ENCODE peak calls at places on chromosome 4, in six cellular contexts. One of them, this sample, is unnamed.

GRCh38 chr4:94076498-94076897 is 131.2 kb upstream of the SMARCAD1 start:
- DNase-seq in mammary epithelial cell: no peak
- DNase-seq in ovary: no peak
- DNase-seq in lower lobe of right lung: no peak
- DNase-seq in IMR-90: no peak
- DNase-seq in lung: no peak
- DNase-seq in this sample: no peak

GRCh38 chr4:54224960-54225670 is 4.0 kb upstream of the PDGFRA start:
- DNase-seq in mammary epithelial cell: no peak
- DNase-seq in lung: no peak
- DNase-seq in ovary: no peak
- DNase-seq in IMR-90: no peak
- DNase-seq in lower lobe of right lung: no peak
- DNase-seq in this sample: no peak

GRCh38 chr4:124295413-124295812 is 417.1 kb downstream of the ANKRD50 start:
- DNase-seq in IMR-90: no peak
- DNase-seq in lower lobe of right lung: no peak
- DNase-seq in ovary: no peak
- DNase-seq in mammary epithelial cell: no peak
- DNase-seq in lung: no peak
- DNase-seq in this sample: no peak

GRCh38 chr4:69497081-69497480 is 1.4 kb upstream of the UGT2B4 start:
- DNase-seq in lower lobe of right lung: no peak
- DNase-seq in ovary: no peak
- DNase-seq in lung: no peak
- DNase-seq in mammary epithelial cell: peak; percentile 24
- DNase-seq in IMR-90: no peak
- DNase-seq in this sample: peak; percentile 85

GRCh38 chr4:128177376-128177959 is 110.1 kb downstream of the PGRMC2 start:
- DNase-seq in lower lobe of right lung: no peak
- DNase-seq in ovary: no peak
- DNase-seq in IMR-90: no peak
- DNase-seq in lung: no peak
- DNase-seq in mammary epithelial cell: peak; percentile 40
- DNase-seq in this sample: no peak

GRCh38 chr4:111618908-111619307 is 526.3 kb upstream of the FAM241A start:
- DNase-seq in IMR-90: peak; percentile 70
- DNase-seq in ovary: no peak
- DNase-seq in lung: no peak
- DNase-seq in lower lobe of right lung: no peak
- DNase-seq in mammary epithelial cell: no peak
- DNase-seq in this sample: no peak

GRCh38 chr4:113682730-113683129 is 78.8 kb downstream of the CAMK2D start:
- DNase-seq in mammary epithelial cell: peak; percentile 32
- DNase-seq in IMR-90: peak; percentile 90
- DNase-seq in ovary: no peak
- DNase-seq in lower lobe of right lung: no peak
- DNase-seq in lung: no peak
- DNase-seq in this sample: no peak

GRCh38 chr4:102578270-102578669 is 77.1 kb downstream of the NFKB1 start:
- DNase-seq in lung: no peak
- DNase-seq in lower lobe of right lung: no peak
- DNase-seq in ovary: no peak
- DNase-seq in IMR-90: no peak
- DNase-seq in mammary epithelial cell: no peak
- DNase-seq in this sample: no peak

GRCh38 chr4:173318648-173319211 is 15.4 kb downstream of the HMGB2 start:
- DNase-seq in lower lobe of right lung: no peak
- DNase-seq in lung: no peak
- DNase-seq in IMR-90: peak; percentile 74
- DNase-seq in mammary epithelial cell: peak; percentile 56
- DNase-seq in ovary: no peak
- DNase-seq in this sample: no peak

GRCh38 chr4:108743021-108743420 is 19.8 kb downstream of the ETNPPL start:
- DNase-seq in IMR-90: no peak
- DNase-seq in lower lobe of right lung: no peak
- DNase-seq in lung: no peak
- DNase-seq in mammary epithelial cell: no peak
- DNase-seq in ovary: no peak
- DNase-seq in this sample: no peak

GRCh38 chr4:133775881-133776280 is 425.7 kb downstream of the PABPC4L start:
- DNase-seq in IMR-90: peak; percentile 81
- DNase-seq in mammary epithelial cell: peak; percentile 19
- DNase-seq in ovary: no peak
- DNase-seq in lung: no peak
- DNase-seq in lower lobe of right lung: no peak
- DNase-seq in this sample: no peak

GRCh38 chr4:112517067-112517588 is 1.1 kb upstream of the NEUROG2 start:
- DNase-seq in lung: no peak
- DNase-seq in IMR-90: no peak
- DNase-seq in mammary epithelial cell: no peak
- DNase-seq in ovary: no peak
- DNase-seq in lower lobe of right lung: no peak
- DNase-seq in this sample: no peak

GRCh38 chr4:177367336-177367735 is 57.7 kb downstream of the NEIL3 start:
- DNase-seq in IMR-90: peak; percentile 52
- DNase-seq in lung: no peak
- DNase-seq in mammary epithelial cell: peak; percentile 12
- DNase-seq in ovary: no peak
- DNase-seq in lower lobe of right lung: no peak
- DNase-seq in this sample: no peak

GRCh38 chr4:69322055-69322454 is 41.8 kb downstream of the UGT2B28 start:
- DNase-seq in lung: no peak
- DNase-seq in IMR-90: peak; percentile 0
- DNase-seq in ovary: no peak
- DNase-seq in lower lobe of right lung: no peak
- DNase-seq in mammary epithelial cell: peak; percentile 53
- DNase-seq in this sample: no peak

GRCh38 chr4:74716436-74716765 is 77.9 kb downstream of the BTC start:
- DNase-seq in lower lobe of right lung: no peak
- DNase-seq in lung: no peak
- DNase-seq in IMR-90: no peak
- DNase-seq in ovary: no peak
- DNase-seq in mammary epithelial cell: no peak
- DNase-seq in this sample: no peak

GRCh38 chr4:109548655-109549054 is 11.4 kb upstream of the MCUB start:
- DNase-seq in mammary epithelial cell: peak; percentile 92
- DNase-seq in lower lobe of right lung: no peak
- DNase-seq in IMR-90: peak; percentile 92
- DNase-seq in lung: peak; percentile 42
- DNase-seq in ovary: no peak
- DNase-seq in this sample: peak; percentile 44

GRCh38 chr4:153362184-153362583 is 17.7 kb downstream of the MND1 start:
- DNase-seq in ovary: no peak
- DNase-seq in lower lobe of right lung: no peak
- DNase-seq in lung: no peak
- DNase-seq in mammary epithelial cell: no peak
- DNase-seq in IMR-90: peak; percentile 40
- DNase-seq in this sample: no peak

GRCh38 chr4:152328595-152328994 is 207.3 kb downstream of the FBXW7 start:
- DNase-seq in lower lobe of right lung: no peak
- DNase-seq in mammary epithelial cell: peak; percentile 88
- DNase-seq in ovary: no peak
- DNase-seq in IMR-90: no peak
- DNase-seq in lung: no peak
- DNase-seq in this sample: no peak

GRCh38 chr4:4317496-4318232 is 27.6 kb downstream of the ZBTB49 start:
- DNase-seq in lower lobe of right lung: no peak
- DNase-seq in IMR-90: no peak
- DNase-seq in ovary: no peak
- DNase-seq in lung: no peak
- DNase-seq in mammary epithelial cell: no peak
- DNase-seq in this sample: no peak

GRCh38 chr4:157804169-157804543 is 368.7 kb downstream of the GASK1B start:
- DNase-seq in ovary: no peak
- DNase-seq in lower lobe of right lung: no peak
- DNase-seq in lung: no peak
- DNase-seq in mammary epithelial cell: no peak
- DNase-seq in IMR-90: no peak
- DNase-seq in this sample: no peak

GRCh38 chr4:118941149-118941548 is 52.5 kb downstream of the SYNPO2 start:
- DNase-seq in lung: no peak
- DNase-seq in lower lobe of right lung: no peak
- DNase-seq in IMR-90: peak; percentile 21
- DNase-seq in mammary epithelial cell: no peak
- DNase-seq in ovary: no peak
- DNase-seq in this sample: no peak

GRCh38 chr4:10584042-10584441 is 100.5 kb downstream of the CLNK start:
- DNase-seq in lung: no peak
- DNase-seq in mammary epithelial cell: peak; percentile 88
- DNase-seq in IMR-90: peak; percentile 87
- DNase-seq in ovary: no peak
- DNase-seq in lower lobe of right lung: no peak
- DNase-seq in this sample: no peak

GRCh38 chr4:7425591-7426468 is 8.9 kb downstream of the PSAPL1 start:
- DNase-seq in lower lobe of right lung: peak; percentile 36
- DNase-seq in IMR-90: no peak
- DNase-seq in ovary: peak; percentile 12
- DNase-seq in lung: no peak
- DNase-seq in mammary epithelial cell: no peak
- DNase-seq in this sample: peak; percentile 13

GRCh38 chr4:106588906-106589305 is 220.3 kb upstream of the GIMD1 start:
- DNase-seq in ovary: no peak
- DNase-seq in mammary epithelial cell: no peak
- DNase-seq in lung: no peak
- DNase-seq in IMR-90: no peak
- DNase-seq in lower lobe of right lung: no peak
- DNase-seq in this sample: no peak

GRCh38 chr4:73823756-73824155 is 12.7 kb upstream of the CXCL6 start:
- DNase-seq in lower lobe of right lung: no peak
- DNase-seq in ovary: no peak
- DNase-seq in IMR-90: no peak
- DNase-seq in mammary epithelial cell: no peak
- DNase-seq in lung: no peak
- DNase-seq in this sample: no peak

DNA sequence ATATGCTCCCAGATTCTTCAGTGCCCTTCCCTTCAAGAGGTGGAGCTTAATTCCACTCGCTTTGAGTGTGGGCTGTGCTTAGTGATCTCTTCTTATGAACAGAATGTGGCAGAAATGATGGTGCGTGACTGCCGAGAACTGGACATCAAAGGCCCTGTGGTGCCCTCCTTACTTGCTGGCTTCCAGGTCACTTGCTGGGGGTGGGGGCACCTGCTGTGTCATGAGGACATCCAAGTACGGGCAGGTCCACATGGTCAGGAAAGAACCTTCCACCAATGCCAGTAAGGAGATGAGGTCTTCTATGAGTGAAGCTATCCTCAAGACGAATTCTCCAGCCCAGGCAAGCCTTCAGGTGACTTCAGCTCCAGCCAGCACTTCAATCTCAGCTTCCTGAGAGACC is 95.8 kb downstream of the FAM53A start:
- DNase-seq in ovary: no peak
- DNase-seq in mammary epithelial cell: no peak
- DNase-seq in IMR-90: no peak
- DNase-seq in lower lobe of right lung: peak; percentile 24
- DNase-seq in lung: no peak
- DNase-seq in this sample: no peak
- H3K9me3 ChIP-seq in ovary: no peaks in the 10 kb centered on the region
- H3K9me3 ChIP-seq in mammary epithelial cell: peaks cover 4% of the 10 kb centered on the region
- H3K9me3 ChIP-seq in IMR-90: peaks cover 18% of the 10 kb centered on the region
- H3K9me3 ChIP-seq in lower lobe of right lung: peaks cover 18% of the 10 kb centered on the region
- H3K9me3 ChIP-seq in lung: peaks cover 7% of the 10 kb centered on the region
- H3K9me3 ChIP-seq in this sample: no peaks in the 10 kb centered on the region

GRCh38 chr4:146634825-146635224 is 3.9 kb upstream of the POU4F2 start:
- DNase-seq in IMR-90: no peak
- DNase-seq in ovary: no peak
- DNase-seq in mammary epithelial cell: no peak
- DNase-seq in lower lobe of right lung: no peak
- DNase-seq in lung: no peak
- DNase-seq in this sample: no peak

GRCh38 chr4:146632770-146633470 is 5.8 kb upstream of the POU4F2 start:
- DNase-seq in IMR-90: no peak
- DNase-seq in ovary: no peak
- DNase-seq in lung: no peak
- DNase-seq in mammary epithelial cell: no peak
- DNase-seq in lower lobe of right lung: no peak
- DNase-seq in this sample: no peak

GRCh38 chr4:146638801-146639351 is at the start of gene POU4F2:
- DNase-seq in lower lobe of right lung: no peak
- DNase-seq in lung: no peak
- DNase-seq in ovary: no peak
- DNase-seq in IMR-90: no peak
- DNase-seq in mammary epithelial cell: no peak
- DNase-seq in this sample: no peak

GRCh38 chr4:146637853-146638800 is 566 bp upstream of the POU4F2 start:
- DNase-seq in lower lobe of right lung: peak; percentile 36
- DNase-seq in mammary epithelial cell: no peak
- DNase-seq in lung: no peak
- DNase-seq in ovary: no peak
- DNase-seq in IMR-90: no peak
- DNase-seq in this sample: no peak

GRCh38 chr4:146633471-146633800 is 5.3 kb upstream of the POU4F2 start:
- DNase-seq in ovary: no peak
- DNase-seq in IMR-90: no peak
- DNase-seq in lower lobe of right lung: no peak
- DNase-seq in lung: no peak
- DNase-seq in mammary epithelial cell: no peak
- DNase-seq in this sample: no peak
- H3K27me3 ChIP-seq in ovary: no peaks in the 10 kb centered on the region
- H3K27me3 ChIP-seq in IMR-90: peaks cover 30% of the 10 kb centered on the region
- H3K27me3 ChIP-seq in lower lobe of right lung: peaks cover 74% of the 10 kb centered on the region
- H3K27me3 ChIP-seq in lung: peaks cover 22% of the 10 kb centered on the region
- H3K27me3 ChIP-seq in mammary epithelial cell: peaks cover 62% of the 10 kb centered on the region
- H3K27me3 ChIP-seq in this sample: peaks cover 46% of the 10 kb centered on the region

GRCh38 chr4:14770025-14770424 is 232.3 kb upstream of the CPEB2 start:
- DNase-seq in ovary: no peak
- DNase-seq in lung: no peak
- DNase-seq in mammary epithelial cell: no peak
- DNase-seq in IMR-90: no peak
- DNase-seq in lower lobe of right lung: no peak
- DNase-seq in this sample: no peak
- H3K9me3 ChIP-seq in ovary: no peaks in the 10 kb centered on the region
- H3K9me3 ChIP-seq in lung: no peaks in the 10 kb centered on the region
- H3K9me3 ChIP-seq in mammary epithelial cell: no peaks in the 10 kb centered on the region
- H3K9me3 ChIP-seq in IMR-90: no peaks in the 10 kb centered on the region
- H3K9me3 ChIP-seq in lower lobe of right lung: no peaks in the 10 kb centered on the region
- H3K9me3 ChIP-seq in this sample: no peaks in the 10 kb centered on the region

GRCh38 chr4:100826808-100827548 is 309.2 kb upstream of the EMCN start:
- DNase-seq in mammary epithelial cell: no peak
- DNase-seq in lung: no peak
- DNase-seq in lower lobe of right lung: no peak
- DNase-seq in IMR-90: no peak
- DNase-seq in ovary: no peak
- DNase-seq in this sample: no peak

GRCh38 chr4:100820249-100820648 is 302.4 kb upstream of the EMCN start:
- DNase-seq in mammary epithelial cell: no peak
- DNase-seq in ovary: no peak
- DNase-seq in lower lobe of right lung: no peak
- DNase-seq in IMR-90: no peak
- DNase-seq in lung: no peak
- DNase-seq in this sample: no peak

GRCh38 chr4:100823066-100823992 is 305.5 kb upstream of the EMCN start:
- DNase-seq in IMR-90: no peak
- DNase-seq in lung: no peak
- DNase-seq in mammary epithelial cell: peak; percentile 68
- DNase-seq in lower lobe of right lung: no peak
- DNase-seq in ovary: no peak
- DNase-seq in this sample: no peak

GRCh38 chr4:100826067-100826466 is 308.2 kb upstream of the EMCN start:
- DNase-seq in mammary epithelial cell: no peak
- DNase-seq in lung: no peak
- DNase-seq in IMR-90: no peak
- DNase-seq in lower lobe of right lung: no peak
- DNase-seq in ovary: no peak
- DNase-seq in this sample: no peak

GRCh38 chr4:100823993-100824323 is 306.1 kb upstream of the EMCN start:
- DNase-seq in ovary: no peak
- DNase-seq in IMR-90: no peak
- DNase-seq in lower lobe of right lung: no peak
- DNase-seq in mammary epithelial cell: no peak
- DNase-seq in lung: no peak
- DNase-seq in this sample: no peak
- H3K27me3 ChIP-seq in ovary: no peaks in the 10 kb centered on the region
- H3K27me3 ChIP-seq in IMR-90: no peaks in the 10 kb centered on the region
- H3K27me3 ChIP-seq in lower lobe of right lung: no peaks in the 10 kb centered on the region
- H3K27me3 ChIP-seq in mammary epithelial cell: no peaks in the 10 kb centered on the region
- H3K27me3 ChIP-seq in lung: no peaks in the 10 kb centered on the region
- H3K27me3 ChIP-seq in this sample: no peaks in the 10 kb centered on the region